ENCODE peak calls at places on chromosomes 4 and X, in seven cellular contexts. L is neural progenitor cell; J is HCT116; V is activated T-helper 1 cell treated with anti-CD3 and anti-CD28 coated beads, Interleukin-2, amount 50 U/mL, for 16 hours; Y is fibroblast of the conjunctiva; O is DMS 273 treated with DMSO at 0.1 percent for 48 hours; K is GM19239. Z is an unnamed sample.

GRCh38 chrX:99820197-99820596 is 589.9 kb downstream of the PCDH19 start:
- DNase-seq in L (no peak), J (no peak), V (no peak), Y (no peak), O (no peak), K (no peak), Z (no peak)

GRCh38 chrX:41664307-41665299 is 24.2 kb upstream of the GPR34 start:
- DNase-seq in L (no peak), J (no peak), V (no peak), Y (no peak), O (no peak), K (no peak), Z (no peak)

GRCh38 chr4:55162396-55162795 is 37.0 kb upstream of the KDR start:
- DNase-seq in L (no peak), J (no peak), V (no peak), Y (no peak), O (no peak), K (no peak), Z (no peak)

GRCh38 chrX:100946521-100946920 is 17.8 kb upstream of the XKRX start:
- DNase-seq in L (no peak), J (no peak), V (no peak), Y (no peak), O (no peak), K (no peak), Z (no peak)

GRCh38 chr4:8087921-8088495 is 70.6 kb downstream of the ABLIM2 start:
- DNase-seq in L (no peak), J (no peak), V (no peak), Y (no peak), O (no peak), K (no peak), Z (no peak)

GRCh38 chrX:41491267-41492004 is 44.3 kb downstream of the NYX start:
- DNase-seq in L (peak), J (peak), V (no peak), Y (peak), O (no peak), K (no peak), Z (peak)

GRCh38 chr4:82776925-82777542 is 21.6 kb downstream of the SCD5 start:
- DNase-seq in L (no peak), J (no peak), V (no peak), Y (no peak), O (no peak), K (no peak), Z (peak)

GRCh38 chrX:46755656-46756055 is 3.3 kb downstream of the SLC9A7 start:
- DNase-seq in L (no peak), J (no peak), V (no peak), Y (no peak), O (no peak), K (no peak), Z (no peak)

GRCh38 chrX:115093206-115093605 is 75.8 kb upstream of the IL13RA2 start:
- DNase-seq in L (no peak), J (no peak), V (no peak), Y (no peak), O (no peak), K (no peak), Z (no peak)

GRCh38 chr4:85092536-85092935 is 126.0 kb upstream of the WDFY3 start:
- DNase-seq in L (no peak), J (no peak), V (no peak), Y (no peak), O (peak), K (no peak), Z (no peak)

GRCh38 chr4:110108470-110108869 is 89.9 kb downstream of the ELOVL6 start:
- DNase-seq in L (no peak), J (no peak), V (no peak), Y (no peak), O (no peak), K (no peak), Z (no peak)

GRCh38 chrX:16914058-16914457 is 32.4 kb upstream of the REPS2 start:
- DNase-seq in L (no peak), J (no peak), V (no peak), Y (no peak), O (no peak), K (no peak), Z (no peak)

GRCh38 chr4:56301181-56302076 is 85.9 kb downstream of the AASDH start:
- DNase-seq in L (peak), J (peak), V (peak), Y (peak), O (peak), K (peak), Z (peak)

GRCh38 chr4:171920901-171921300 is 107.7 kb downstream of the GALNTL6 start:
- DNase-seq in L (no peak), J (no peak), V (no peak), Y (no peak), O (no peak), K (no peak), Z (no peak)

GRCh38 chr4:155780773-155781172 is 22.0 kb downstream of the GUCY1B1 start:
- DNase-seq in L (no peak), J (no peak), V (no peak), Y (no peak), O (no peak), K (no peak), Z (no peak)

GRCh38 chrX:17805120-17805519 is 56.0 kb downstream of the RAI2 start:
- DNase-seq in L (no peak), J (no peak), V (no peak), Y (no peak), O (no peak), K (no peak), Z (peak)

GRCh38 chr4:1192091-1192492 is 19.7 kb upstream of the SPON2 start:
- DNase-seq in L (no peak), J (peak), V (no peak), Y (peak), O (peak), K (no peak), Z (no peak)

GRCh38 chr4:164383187-164384181 is 370.4 kb upstream of the SMIM31 start:
- DNase-seq in L (peak), J (no peak), V (no peak), Y (no peak), O (no peak), K (no peak), Z (peak)

Z was measured in endodermal cell.